ENCODE peak calls at places on chromosomes 1 and 21, in four cellular contexts. W, T, I and C are unnamed samples.

GRCh38 chr1:199279872-199280649 is 641.2 kb downstream of the PTPRC start:
- DNase-seq in T (no peak), W (no peak), I (no peak), C (peak)

GRCh38 chr1:37452416-37452815 is 22.0 kb upstream of the ZC3H12A start:
- DNase-seq in I (no peak), T (no peak), W (no peak), C (no peak)

GRCh38 chr21:14850394-14850793 is 214.4 kb downstream of the NRIP1 start:
- DNase-seq in T (peak), I (no peak), W (no peak), C (peak)

GRCh38 chr1:202280595-202280994 is 61.1 kb downstream of the UBE2T start:
- DNase-seq in W (no peak), I (no peak), T (no peak), C (no peak)

GRCh38 chr1:60978421-60979357 is 103.7 kb upstream of the NFIA start:
- DNase-seq in I (no peak), T (no peak), W (peak), C (peak)

GRCh38 chr1:94362466-94363058 is 55.6 kb upstream of the ABCD3 start:
- DNase-seq in W (no peak), I (no peak), T (peak), C (peak)

GRCh38 chr1:7389201-7389785 is 381.8 kb upstream of the VAMP3 start:
- DNase-seq in W (peak), I (peak), T (peak), C (peak)

GRCh38 chr1:47474278-47475193 is 36.7 kb downstream of the FOXD2 start:
- DNase-seq in W (no peak), T (no peak), I (no peak), C (peak)

GRCh38 chr1:12152106-12152891 is 14.5 kb upstream of the TNFRSF1B start:
- DNase-seq in I (no peak), W (no peak), T (no peak), C (no peak)

GRCh38 chr1:55071477-55071876 is 32.1 kb downstream of the PCSK9 start:
- DNase-seq in T (peak), I (no peak), W (no peak), C (peak)

GRCh38 chr1:25120286-25120685 is 112.0 kb downstream of the SYF2 start:
- DNase-seq in T (no peak), I (no peak), W (no peak), C (no peak)

GRCh38 chr1:168504064-168504837 is 39.5 kb downstream of the XCL2 start:
- DNase-seq in W (peak), T (no peak), I (no peak), C (peak)

GRCh38 chr1:220706480-220706879 is 16.3 kb downstream of the C1orf115 start:
- DNase-seq in T (no peak), W (no peak), I (no peak), C (no peak)

GRCh38 chr1:55669308-55669707 is 454.1 kb upstream of the USP24 start:
- DNase-seq in W (no peak), T (no peak), I (no peak), C (peak)

GRCh38 chr1:225467193-225468020 is 39.6 kb upstream of the LBR start:
- DNase-seq in W (peak), T (no peak), I (no peak), C (no peak)

GRCh38 chr1:93489756-93490155 is 41.8 kb downstream of the FNBP1L start:
- DNase-seq in T (peak), I (no peak), W (no peak), C (peak)

GRCh38 chr1:108600504-108600903 is 40.6 kb downstream of the EEIG2 start:
- DNase-seq in T (no peak), I (no peak), W (no peak), C (no peak)

GRCh38 chr1:1554550-1554925 is 14.1 kb upstream of the TMEM240 start:
- DNase-seq in T (no peak), I (no peak), W (no peak), C (no peak)

DNA sequence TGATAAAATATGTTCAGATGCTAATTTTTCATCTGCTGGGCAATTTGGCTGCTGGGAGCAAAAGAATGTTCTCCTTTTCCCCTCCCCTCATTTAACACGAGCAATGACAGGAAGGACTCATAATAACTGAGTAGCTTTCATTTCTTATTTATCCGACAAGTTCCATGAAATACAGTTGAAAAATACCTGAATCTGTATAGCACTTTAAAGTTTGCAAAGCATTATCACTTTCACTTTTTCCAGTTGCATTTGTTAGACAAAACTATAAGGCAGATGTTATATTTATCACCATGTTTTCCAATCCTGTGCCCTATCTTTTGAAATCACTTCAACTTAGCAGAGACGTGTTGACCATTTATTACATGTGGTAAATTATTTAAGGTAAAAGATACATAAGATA is 350.6 kb upstream of the SGIP1 start:
- DNase-seq in I (no peak), T (no peak), W (no peak), C (no peak)
- TF ChIP-seq CTCF in I (no peak), T (no peak), W (no peak), C (no peak)

DNA sequence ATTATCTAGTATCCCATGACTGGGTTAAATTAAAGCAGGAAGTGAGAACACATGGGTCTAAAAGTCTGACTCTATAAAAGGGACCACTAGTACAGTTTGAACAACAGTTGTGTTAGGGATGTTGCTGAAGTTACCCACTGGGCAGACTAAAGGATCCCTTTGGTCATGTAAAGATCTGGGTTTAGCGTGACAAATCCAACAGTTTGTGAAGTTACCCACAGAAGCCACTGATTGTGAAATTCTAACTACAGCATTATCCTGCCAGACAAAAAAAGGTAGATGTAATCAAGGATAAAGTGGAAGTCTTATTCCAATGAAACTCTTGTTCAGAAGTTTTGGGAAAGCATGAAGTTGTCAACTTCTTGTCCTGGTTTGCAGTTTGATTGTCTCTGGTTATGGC is 5.7 kb downstream of the QSOX1 start:
- DNase-seq in T (no peak), W (no peak), I (no peak), C (no peak)
- H3K4me3 ChIP-seq in T (no peak), W (no peak), I (no peak), C (no peak)

DNA sequence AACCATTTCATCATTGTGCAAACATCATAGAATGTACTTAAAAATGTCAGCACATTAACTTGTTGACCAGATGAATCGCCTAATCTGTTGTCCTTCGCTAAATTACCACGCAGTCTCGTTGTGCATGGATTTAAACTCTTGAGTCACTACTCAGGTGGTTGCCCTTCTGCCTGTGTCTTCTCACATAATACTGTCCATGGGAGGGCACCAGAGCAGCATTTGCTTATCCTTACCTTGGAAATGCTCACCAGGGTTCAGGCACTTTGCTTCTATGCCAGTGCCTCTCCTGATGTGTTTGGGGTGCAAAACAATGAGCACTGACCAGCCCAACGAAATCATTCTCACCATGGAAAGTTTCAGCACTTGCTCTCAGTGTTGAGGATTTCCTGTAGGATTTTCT is 559.9 kb downstream of the RWDD3 start:
- DNase-seq in T (no peak), I (no peak), W (no peak), C (no peak)
- TF ChIP-seq CTCF in T (peak), I (no peak), W (no peak), C (no peak)

DNA sequence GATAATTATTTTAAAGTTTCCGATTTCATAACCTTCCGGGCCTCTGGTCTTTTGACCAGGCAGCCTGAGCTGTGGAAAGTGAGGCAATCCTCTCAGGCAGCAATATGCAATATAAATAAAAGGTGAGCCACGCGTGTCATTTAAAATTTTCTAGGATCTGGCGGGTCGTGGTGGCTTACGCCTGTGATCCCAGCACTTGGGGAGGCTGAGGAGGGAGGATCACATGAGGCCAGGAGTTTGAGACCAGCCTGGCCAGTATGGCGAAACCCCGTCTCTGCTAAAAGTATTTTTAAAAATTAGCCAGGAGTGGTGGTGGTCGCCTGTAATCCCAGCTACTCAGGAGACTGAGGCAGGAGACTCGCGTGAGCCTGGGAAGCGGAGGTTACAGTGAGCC is 546 bp upstream of the ZNF695 start:
- DNase-seq in W (no peak), T (no peak), I (no peak), C (no peak)
- H3K4me3 ChIP-seq in W (peak), T (peak), I (no peak), C (peak)